ENCODE peak calls at places on chromosomes 3 and 15, in eight cellular contexts. V is T-cell; R is MV-4-11; N is mesothelial cell of epicardium; Y is myocyte; F is cardiac fibroblast; W is activated CD4-positive, alpha-beta T cell treated with anti-CD3 and anti-CD28 coated beads for 48 hours; P is tibial nerve. S is an unnamed sample.

GRCh38 chr3:56593455-56594158 is 36.6 kb downstream of the CCDC66 start:
- DNase-seq in V (peak; percentile 41), R (no peak), N (no peak), Y (no peak), F (no peak), W (peak; percentile 44), P (no peak), S (no peak)

GRCh38 chr3:156619376-156619775 is 55.0 kb upstream of the TIPARP start:
- DNase-seq in V (no peak), R (no peak), N (no peak), Y (no peak), F (peak; percentile 73), W (no peak), P (no peak), S (no peak)

GRCh38 chr3:113261996-113262665 is 50.8 kb downstream of the BOC start:
- DNase-seq in V (no peak), R (no peak), N (no peak), Y (peak; percentile 94), F (peak; percentile 78), W (no peak), P (peak; percentile 33), S (no peak)

GRCh38 chr3:187958432-187959003 is 195.4 kb upstream of the LPP start:
- DNase-seq in V (peak; percentile 45), R (peak; percentile 43), N (no peak), Y (no peak), F (no peak), W (peak; percentile 57), P (no peak), S (no peak)

GRCh38 chr15:71294636-71295241 is 179.5 kb downstream of the THSD4 start:
- DNase-seq in V (no peak), R (no peak), N (no peak), Y (peak; percentile 44), F (peak; percentile 56), W (no peak), P (no peak), S (no peak)

GRCh38 chr15:45704329-45705249 is 69.8 kb downstream of the SQOR start:
- DNase-seq in V (no peak), R (no peak), N (peak; percentile 48), Y (peak; percentile 24), F (peak; percentile 54), W (peak; percentile 13), P (no peak), S (no peak)

GRCh38 chr3:98501270-98501669 is 3.8 kb downstream of the OR5K2 start:
- DNase-seq in V (no peak), R (no peak), N (no peak), Y (no peak), F (no peak), W (no peak), P (no peak), S (no peak)

GRCh38 chr3:124386006-124386405 is 344.2 kb upstream of the UMPS start:
- DNase-seq in V (no peak), R (no peak), N (no peak), Y (no peak), F (no peak), W (no peak), P (no peak), S (peak; percentile 67)

GRCh38 chr3:69823710-69824109 is 84.4 kb downstream of the MITF start:
- DNase-seq in V (no peak), R (no peak), N (no peak), Y (no peak), F (no peak), W (no peak), P (no peak), S (no peak)

GRCh38 chr3:44525060-44525459 is 29.9 kb upstream of the ZKSCAN7 start:
- DNase-seq in V (no peak), R (no peak), N (no peak), Y (no peak), F (no peak), W (no peak), P (no peak), S (no peak)

GRCh38 chr3:53749428-53749827 is 96.8 kb downstream of the CHDH start:
- DNase-seq in V (no peak), R (peak; percentile 56), N (no peak), Y (no peak), F (no peak), W (no peak), P (no peak), S (no peak)

GRCh38 chr15:63221346-63221745 is 31.9 kb downstream of the RAB8B start:
- DNase-seq in V (no peak), R (no peak), N (no peak), Y (peak; percentile 62), F (peak; percentile 64), W (no peak), P (no peak), S (no peak)

GRCh38 chr3:50609743-50610085 is 1.9 kb downstream of the CISH start:
- DNase-seq in V (no peak), R (no peak), N (no peak), Y (no peak), F (no peak), W (peak; percentile 47), P (no peak), S (no peak)

S was measured in SJCRH30.